ENCODE peak calls at places on chromosomes 6 and 20, in five cellular contexts. E is hepatic stellate cell, U is HTR-8/SVneo, B is ELR, Y is NCI-H1048. Z is an unnamed sample.

GRCh38 chr6:74458536-74458935 is 747.3 kb downstream of the COL12A1 start:
- DNase-seq in E (no peak), B (no peak), Y (no peak), U (no peak), Z (no peak)

GRCh38 chr6:6678185-6678671 is 89.7 kb downstream of the LY86 start:
- DNase-seq in U (no peak), E (no peak), B (peak; percentile 59), Y (no peak), Z (no peak)

GRCh38 chr6:33271098-33271607 is 523 bp downstream of the VPS52 start:
- DNase-seq in E (no peak), U (no peak), B (no peak), Y (no peak), Z (no peak)

GRCh38 chr6:39653631-39654030 is 71.6 kb downstream of the KIF6 start:
- DNase-seq in Y (no peak), U (no peak), B (no peak), E (no peak), Z (no peak)

GRCh38 chr6:125046107-125046925 is 84.1 kb downstream of the RNF217 start:
- DNase-seq in U (peak; percentile 29), B (peak; percentile 79), Y (no peak), E (no peak), Z (no peak)

GRCh38 chr20:60845146-60845545 is 406.9 kb upstream of the CDH4 start:
- DNase-seq in B (no peak), U (no peak), E (no peak), Y (no peak), Z (no peak)

GRCh38 chr6:1940381-1940780 is 305.0 kb downstream of the GMDS start:
- DNase-seq in E (no peak), Y (no peak), B (no peak), U (no peak), Z (no peak)

GRCh38 chr20:46004813-46005505 is 3.7 kb upstream of the MMP9 start:
- DNase-seq in Y (no peak), U (no peak), E (no peak), B (peak; percentile 39), Z (peak; percentile 96)

GRCh38 chr20:9555781-9556180 is 41.4 kb downstream of the LAMP5 start:
- DNase-seq in B (peak; percentile 38), U (no peak), E (no peak), Y (no peak), Z (no peak)

GRCh38 chr6:159761135-159761872 is 541 bp upstream of the ACAT2 start:
- DNase-seq in B (peak; percentile 47), U (no peak), E (peak; percentile 7), Y (no peak), Z (no peak)

GRCh38 chr6:71394001-71394432 is 105.4 kb downstream of the OGFRL1 start:
- DNase-seq in U (no peak), E (no peak), B (peak; percentile 79), Y (no peak), Z (no peak)